ENCODE peak calls at places on chromosomes 5 and 9, in five cellular contexts. Z is GM12891, Y is dermis microvascular lymphatic vessel endothelial cell, W is AG04450, A is SK-N-MC. J is an unnamed sample.

GRCh38 chr9:89178162-89179120 is at the start of gene SHC3:
- DNase-seq in Z (no peak), Y (no peak), W (no peak), A (no peak), J (no peak)

GRCh38 chr5:125214080-125214479 is 467.6 kb upstream of the ZNF608 start:
- DNase-seq in Z (no peak), Y (no peak), W (no peak), A (no peak), J (no peak)

GRCh38 chr9:2195211-2195610 is 180.1 kb downstream of the SMARCA2 start:
- DNase-seq in Z (no peak), Y (no peak), W (no peak), A (no peak), J (no peak)

GRCh38 chr5:39476466-39477215 is 51.9 kb upstream of the DAB2 start:
- DNase-seq in Z (no peak), Y (peak; percentile 65), W (peak; percentile 52), A (peak; percentile 70), J (no peak)

GRCh38 chr5:165309446-165309845 is 1804.0 kb downstream of the MAT2B start:
- DNase-seq in Z (no peak), Y (no peak), W (no peak), A (no peak), J (no peak)

GRCh38 chr9:127509955-127510299 is 58.6 kb downstream of the LRSAM1 start:
- DNase-seq in Z (no peak), Y (no peak), W (no peak), A (no peak), J (no peak)

GRCh38 chr5:19314840-19315239 is 673.2 kb downstream of the CDH18 start:
- DNase-seq in Z (no peak), Y (no peak), W (no peak), A (no peak), J (no peak)

GRCh38 chr5:175682664-175683063 is 24.8 kb downstream of the HRH2 start:
- DNase-seq in Z (no peak), Y (no peak), W (no peak), A (no peak), J (no peak)

GRCh38 chr5:1003296-1003937 is 5.2 kb upstream of the NKD2 start:
- DNase-seq in Z (no peak), Y (no peak), W (no peak), A (no peak), J (no peak)

GRCh38 chr9:137143459-137143858 is 4.5 kb downstream of the GRIN1 start:
- DNase-seq in Z (no peak), Y (no peak), W (no peak), A (no peak), J (no peak)

GRCh38 chr9:136587944-136588662 is 42.3 kb upstream of the NOTCH1 start:
- DNase-seq in Z (no peak), Y (no peak), W (no peak), A (peak; percentile 40), J (no peak)

GRCh38 chr5:80781356-80781755 is 126.6 kb upstream of the DHFR start:
- DNase-seq in Z (no peak), Y (no peak), W (no peak), A (no peak), J (no peak)

J was measured in GM18507.